ENCODE peak calls at places on chromosomes 5 and 9, in six cellular contexts. E, C, W, Q, G and M are unnamed samples.
A peak's percentile ranks its signal among the peaks of the same experiment; 100 is the strongest.

GRCh38 chr5:67465556-67466206 is 269.1 kb upstream of the CD180 start:
- DNase-seq in E (no peak), C (no peak), W (no peak), Q (no peak), G (no peak), M (no peak)

GRCh38 chr5:53416144-53416730 is 64.2 kb upstream of the FST start:
- DNase-seq in E (no peak), C (no peak), W (no peak), Q (no peak), G (no peak), M (no peak)

GRCh38 chr9:27181381-27181780 is 72.4 kb downstream of the TEK start:
- DNase-seq in E (peak; percentile 80), C (no peak), W (no peak), Q (no peak), G (no peak), M (no peak)

GRCh38 chr5:130546216-130546615 is 618.8 kb downstream of the HINT1 start:
- DNase-seq in E (no peak), C (no peak), W (no peak), Q (no peak), G (no peak), M (no peak)

GRCh38 chr9:127505396-127506116 is 54.2 kb downstream of the LRSAM1 start:
- DNase-seq in E (peak; percentile 37), C (no peak), W (peak; percentile 55), Q (no peak), G (no peak), M (no peak)

GRCh38 chr5:152072076-152072475 is 147.4 kb upstream of the GLRA1 start:
- DNase-seq in E (no peak), C (no peak), W (no peak), Q (no peak), G (no peak), M (no peak)

GRCh38 chr5:181260720-181261319 is at the start of gene TRIM52:
- DNase-seq in E (peak; percentile 92), C (peak; percentile 95), W (peak; percentile 94), Q (peak; percentile 93), G (peak; percentile 90), M (no peak)

GRCh38 chr5:177452688-177453638 is 6.3 kb downstream of the PRR7 start:
- DNase-seq in E (peak; percentile 73), C (no peak), W (no peak), Q (no peak), G (no peak), M (no peak)

GRCh38 chr9:37944671-37945481 is 40.9 kb upstream of the SLC25A51 start:
- DNase-seq in E (no peak), C (no peak), W (no peak), Q (no peak), G (no peak), M (no peak)

GRCh38 chr5:33037101-33037500 is 326.0 kb downstream of the NPR3 start:
- DNase-seq in E (no peak), C (no peak), W (no peak), Q (no peak), G (no peak), M (no peak)

GRCh38 chr9:8779478-8779877 is 979.9 kb upstream of the DMAC1 start:
- DNase-seq in E (no peak), C (no peak), W (no peak), Q (no peak), G (no peak), M (no peak)

GRCh38 chr9:35729101-35729500 is 2.9 kb downstream of the TLN1 start:
- DNase-seq in E (no peak), C (no peak), W (no peak), Q (no peak), G (no peak), M (no peak)

GRCh38 chr5:175895701-175896102 is 24.3 kb downstream of the CPLX2 start:
- DNase-seq in E (no peak), C (no peak), W (peak; percentile 11), Q (no peak), G (no peak), M (no peak)

DNA sequence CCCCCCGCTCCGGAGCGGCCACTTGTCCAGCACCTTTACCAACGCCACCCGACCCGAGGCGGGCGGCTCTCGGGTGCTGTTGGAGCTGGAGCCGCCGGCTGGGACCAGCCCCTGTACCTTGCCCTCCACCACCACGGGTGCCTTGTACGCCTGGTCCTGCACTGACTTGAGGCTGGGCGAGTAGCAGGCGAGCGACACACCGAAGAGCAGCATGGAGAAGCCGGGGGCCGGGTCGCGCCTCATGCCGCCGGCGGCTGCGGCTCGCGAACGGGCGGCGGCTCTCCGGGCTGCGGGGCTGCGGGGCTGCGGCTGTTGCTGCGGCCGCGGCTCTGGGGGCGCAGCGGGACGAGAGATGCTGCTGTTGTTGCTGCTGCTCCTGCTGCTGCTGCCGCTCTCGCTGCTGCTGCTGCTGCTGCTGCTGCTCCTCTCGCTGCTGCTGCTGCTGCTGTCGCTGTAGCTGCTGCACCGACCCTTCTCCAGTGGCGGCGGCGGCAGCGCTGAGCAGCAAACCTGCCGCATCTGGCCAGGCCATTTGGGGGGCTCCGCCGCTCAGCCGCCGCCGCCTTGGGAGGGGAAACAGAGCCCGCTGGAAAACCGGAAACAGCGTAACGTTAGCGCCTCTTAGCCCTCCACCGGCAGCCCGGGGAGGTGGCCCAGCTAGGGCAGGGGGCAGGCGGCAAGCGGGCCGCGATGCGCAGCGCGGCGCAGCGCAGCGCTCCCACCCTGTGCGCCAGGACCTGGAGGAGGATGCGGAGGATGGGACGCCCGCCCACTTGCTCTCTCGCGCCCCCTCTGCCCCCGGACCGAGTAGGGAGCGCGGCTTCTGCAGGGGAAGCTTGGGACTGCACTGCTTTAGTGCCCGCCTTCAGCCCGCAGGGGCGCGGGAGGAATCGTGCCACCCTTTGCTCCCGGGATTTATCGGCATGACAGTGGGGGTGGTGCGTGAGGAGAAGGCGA is at the start of gene NRG2:
- DNase-seq in E (peak; percentile 65), C (peak; percentile 28), W (peak; percentile 36), Q (peak; percentile 90), G (peak; percentile 52), M (peak; percentile 64)
- TF ChIP-seq POLR2AphosphoS5 in E (no peak), C (peak; percentile 14), W (no peak), Q (peak; percentile 51), G (no peak), M (peak; percentile 61)

DNA sequence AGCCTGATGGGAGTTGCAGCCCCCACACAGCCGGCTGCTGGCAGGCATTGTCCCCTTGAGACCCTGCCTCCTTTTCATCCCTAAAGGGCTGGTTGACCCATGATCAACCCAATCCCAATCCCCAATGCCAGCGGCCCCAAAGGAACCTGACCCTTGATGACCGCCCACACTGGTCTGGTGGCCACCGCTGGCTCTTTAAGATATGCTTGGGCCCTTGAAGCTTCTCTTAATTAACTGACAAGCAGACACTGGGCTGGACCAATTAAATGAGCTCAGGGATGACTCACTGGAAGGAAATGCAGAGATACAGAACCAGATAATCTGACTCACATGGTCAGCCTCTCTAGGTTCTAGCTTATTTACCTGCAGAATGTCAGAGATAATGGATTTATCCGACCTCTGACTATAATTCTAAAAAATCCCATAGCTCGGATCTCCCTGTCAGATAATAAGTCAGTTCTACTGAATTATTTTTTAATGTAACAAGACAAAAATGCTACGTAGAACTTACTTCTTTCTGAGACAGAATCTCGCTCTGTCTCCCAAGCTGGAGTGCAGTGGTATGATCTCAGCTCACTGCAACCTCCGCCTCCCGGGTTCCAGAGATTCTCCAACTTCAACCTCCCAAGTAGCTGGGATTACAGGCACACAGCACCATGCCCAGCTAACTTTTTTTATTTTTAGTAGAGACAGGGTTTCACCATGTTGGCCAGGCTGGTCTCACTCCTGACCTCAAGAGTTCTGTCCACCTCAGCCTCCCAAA is 11.1 kb upstream of the MLANA start:
- DNase-seq in E (peak; percentile 37), C (no peak), W (peak; percentile 92), Q (no peak), G (no peak), M (no peak)
- H3K4me3 ChIP-seq in E (no peak overlapping the region), C (no peak overlapping the region), W (no peak overlapping the region), Q (no peak overlapping the region), G (no peak overlapping the region), M (no peak overlapping the region)

GRCh38 chr9:20441704-20442423 is 180.4 kb downstream of the MLLT3 start:
- DNase-seq in E (no peak), C (no peak), W (no peak), Q (no peak), G (no peak), M (no peak)

GRCh38 chr9:20442461-20443319 is 179.6 kb downstream of the MLLT3 start:
- DNase-seq in E (peak; percentile 8), C (no peak), W (no peak), Q (no peak), G (no peak), M (no peak)

GRCh38 chr9:20436475-20437195 is 185.7 kb downstream of the MLLT3 start:
- DNase-seq in E (no peak), C (no peak), W (no peak), Q (no peak), G (no peak), M (no peak)

GRCh38 chr9:20441166-20441565 is 181.1 kb downstream of the MLLT3 start:
- DNase-seq in E (no peak), C (no peak), W (no peak), Q (no peak), G (no peak), M (no peak)

DNA sequence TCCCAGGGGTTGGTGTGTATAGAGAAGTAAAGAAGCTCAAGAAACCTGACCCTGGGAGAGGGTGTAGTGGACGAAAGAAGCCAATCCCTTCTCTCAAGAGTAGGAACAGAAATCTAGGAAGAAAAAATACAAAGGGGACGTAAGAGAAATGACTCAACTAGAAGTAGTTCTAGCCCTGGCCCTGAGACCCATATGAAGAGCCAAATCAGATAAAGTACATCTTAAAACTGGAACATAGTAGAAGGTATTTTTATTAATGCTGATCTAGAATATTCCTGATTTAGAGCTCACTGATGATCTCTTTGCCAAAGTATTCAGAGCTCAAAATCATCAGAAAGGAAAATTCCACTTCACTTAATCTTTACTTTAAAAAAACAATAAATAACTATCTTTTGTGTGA is 184.8 kb downstream of the MLLT3 start:
- DNase-seq in E (peak; percentile 27), C (no peak), W (no peak), Q (no peak), G (no peak), M (no peak)
- H3K4me1 ChIP-seq in E (no peaks in the 10 kb centered on the region), C (no peaks in the 10 kb centered on the region), W (no peaks in the 10 kb centered on the region), Q (peaks cover 7% of the 10 kb centered on the region), G (peaks cover under 1% of the 10 kb centered on the region), M (no peaks in the 10 kb centered on the region)

GRCh38 chr9:71446081-71446480 is 322.2 kb downstream of the CEMIP2 start:
- DNase-seq in E (no peak), C (no peak), W (no peak), Q (no peak), G (no peak), M (no peak)

GRCh38 chr9:71442937-71443336 is 321.5 kb upstream of the TRPM3 start:
- DNase-seq in E (no peak), C (no peak), W (no peak), Q (no peak), G (no peak), M (no peak)

DNA sequence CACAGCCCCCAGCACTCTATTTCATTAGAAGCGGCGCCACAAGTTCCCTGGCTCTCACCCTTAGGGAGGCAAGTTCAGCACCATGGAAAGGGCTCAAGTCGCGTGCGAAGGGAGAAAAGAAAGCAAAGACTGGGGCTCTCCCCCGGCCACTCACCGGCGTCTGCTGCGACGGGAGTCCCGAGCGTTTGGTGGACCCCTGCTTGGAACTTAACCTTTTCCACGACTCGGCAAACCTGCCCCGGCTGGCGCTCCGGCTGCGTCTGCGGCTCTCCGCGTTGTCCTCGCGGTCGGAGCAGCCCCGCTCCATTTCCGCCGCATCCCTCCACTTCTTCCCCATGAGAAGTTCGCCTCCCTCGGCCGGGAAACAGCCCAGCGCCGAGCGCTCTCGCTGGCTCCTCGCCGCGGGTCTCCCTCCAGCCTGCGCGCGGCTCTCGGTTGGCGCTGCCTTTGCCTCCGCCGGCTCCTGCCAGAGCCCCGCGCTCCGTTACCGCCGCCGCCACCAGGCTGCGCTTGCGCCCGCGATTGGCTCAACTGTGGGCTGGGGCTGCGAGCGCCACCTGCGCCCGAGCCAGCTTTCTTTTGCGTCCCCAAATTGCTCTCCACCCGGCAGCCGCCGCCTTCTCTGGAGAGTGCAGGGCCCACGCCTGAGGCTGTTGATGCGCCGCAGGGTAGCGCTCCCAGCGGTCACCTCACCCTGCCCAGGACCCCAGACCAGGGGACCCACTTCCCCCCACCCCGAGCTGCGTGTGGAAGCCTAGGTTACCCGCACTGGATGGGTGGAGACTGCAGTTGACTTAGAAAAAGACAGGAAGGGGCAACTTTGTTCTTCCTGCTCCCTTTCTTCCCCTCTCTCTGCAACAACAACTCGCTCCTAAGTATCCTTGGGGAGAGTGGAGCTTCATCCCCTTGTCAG is 321.6 kb downstream of the CEMIP2 start:
- DNase-seq in E (peak; percentile 68), C (no peak), W (peak; percentile 16), Q (no peak), G (peak; percentile 27), M (no peak)
- TF ChIP-seq POLR2AphosphoS5 in E (no peak), C (no peak), W (no peak), Q (no peak), G (no peak), M (no peak)